ENCODE peak calls at places on chromosomes 16 and 17, in ten cellular contexts. Q is RPMI8226; H is NCI-H2107; F is naive thymus-derived CD8-positive, alpha-beta T cell; E is CD4-positive, CD25-positive, alpha-beta regulatory T cell; L is A549; T is activated naive CD8-positive, alpha-beta T cell treated with anti-CD3 and anti-CD28 coated beads, Interleukin-2, amount 50 U/mL, for 16 hours; O is fibroblast of lung; Y is activated CD4-positive, alpha-beta T cell treated with anti-CD3 and anti-CD28 coated beads for 24 hours; N is fibroblast of pulmonary artery. K is an unnamed sample.

GRCh38 chr17:80704894-80705293 is 160.3 kb downstream of the RPTOR start:
- DNase-seq in E (no peak), Q (no peak), T (no peak), O (no peak), L (no peak), N (no peak), F (no peak), H (no peak), Y (no peak), K (no peak)

GRCh38 chr17:57215317-57215716 is 41.0 kb upstream of the MSI2 start:
- DNase-seq in Y (no peak), F (no peak), E (no peak), T (no peak), L (no peak), N (peak; percentile 20), Q (no peak), H (no peak), O (peak; percentile 36), K (no peak)

GRCh38 chr17:37180371-37180770 is 195.4 kb upstream of the C17orf78 start:
- DNase-seq in O (peak; percentile 8), Q (no peak), N (no peak), H (no peak), E (no peak), Y (no peak), F (no peak), T (no peak), L (no peak), K (no peak)

GRCh38 chr16:73000020-73000906 is 47.7 kb downstream of the ZFHX3 start:
- DNase-seq in L (no peak), Q (no peak), O (peak; percentile 62), H (peak; percentile 22), E (no peak), T (no peak), Y (no peak), F (no peak), N (peak; percentile 39), K (no peak)

GRCh38 chr16:57620316-57621231 is 7.9 kb upstream of the ADGRG1 start:
- DNase-seq in N (no peak), E (no peak), T (no peak), H (no peak), Y (no peak), Q (no peak), F (peak; percentile 47), L (no peak), O (no peak), K (no peak)

GRCh38 chr17:1050246-1050995 is 53.5 kb downstream of the TIMM22 start:
- DNase-seq in Q (no peak), O (no peak), E (no peak), L (no peak), N (no peak), H (no peak), F (peak; percentile 61), T (no peak), Y (no peak), K (no peak)

GRCh38 chr17:46876353-46876887 is 25.0 kb downstream of the WNT9B start:
- DNase-seq in Y (no peak), F (peak; percentile 50), Q (peak; percentile 93), E (no peak), N (no peak), T (no peak), O (no peak), L (no peak), H (peak; percentile 48), K (peak; percentile 76)

GRCh38 chr17:77129568-77130301 is 11.0 kb upstream of the SEC14L1 start:
- DNase-seq in Q (no peak), E (no peak), H (no peak), N (no peak), T (no peak), L (no peak), Y (no peak), F (no peak), O (no peak), K (no peak)

GRCh38 chr17:63592797-63593196 is 7.9 kb upstream of the TACO1 start:
- DNase-seq in E (no peak), Q (no peak), H (no peak), N (no peak), F (no peak), Y (no peak), O (no peak), T (no peak), L (no peak), K (no peak)

GRCh38 chr17:12808723-12809122 is 19.4 kb downstream of the ARHGAP44 start:
- DNase-seq in T (no peak), H (no peak), F (no peak), L (no peak), Q (no peak), N (no peak), E (no peak), Y (no peak), O (no peak), K (no peak)

GRCh38 chr17:82237083-82237745 is 8.4 kb downstream of the SLC16A3 start:
- DNase-seq in T (no peak), N (no peak), O (no peak), E (no peak), H (no peak), F (peak; percentile 65), L (no peak), Y (no peak), Q (no peak), K (no peak)

GRCh38 chr16:87823146-87823929 is 46.0 kb downstream of the SLC7A5 start:
- DNase-seq in L (no peak), T (no peak), H (no peak), F (no peak), O (no peak), E (no peak), N (no peak), Y (no peak), Q (no peak), K (no peak)

GRCh38 chr17:49204521-49204920 is 5.9 kb downstream of the GNGT2 start:
- DNase-seq in H (no peak), T (no peak), E (no peak), Y (no peak), Q (no peak), N (no peak), F (no peak), L (no peak), O (no peak), K (no peak)

GRCh38 chr17:37220609-37220953 is 155.2 kb upstream of the C17orf78 start:
- DNase-seq in N (peak; percentile 49), T (no peak), Q (no peak), F (no peak), E (no peak), Y (no peak), H (peak; percentile 19), O (peak; percentile 46), L (no peak), K (peak; percentile 12)

GRCh38 chr17:31002047-31002446 is 31.2 kb downstream of the RNF135 start:
- DNase-seq in F (no peak), Q (no peak), O (no peak), L (no peak), Y (no peak), N (no peak), T (no peak), E (no peak), H (no peak), K (no peak)

GRCh38 chr16:28910046-28911031 is 14.7 kb downstream of the RABEP2 start:
- DNase-seq in N (no peak), T (no peak), Y (no peak), L (no peak), F (no peak), O (no peak), H (no peak), Q (peak; percentile 11), E (no peak), K (no peak)

GRCh38 chr17:39754958-39755549 is 17.3 kb downstream of the GRB7 start:
- DNase-seq in Y (no peak), T (no peak), N (no peak), Q (peak; percentile 51), L (no peak), O (no peak), H (peak; percentile 36), E (no peak), F (no peak), K (no peak)

GRCh38 chr16:64952177-64952576 is 169.7 kb downstream of the CDH11 start:
- DNase-seq in L (no peak), N (peak; percentile 80), T (no peak), Y (no peak), H (no peak), O (peak; percentile 94), F (no peak), Q (no peak), E (no peak), K (no peak)

GRCh38 chr16:89322381-89323119 is 105.0 kb downstream of the ZNF778 start:
- DNase-seq in Y (no peak), H (peak; percentile 69), F (no peak), E (no peak), T (no peak), N (peak; percentile 80), Q (no peak), O (peak; percentile 92), L (peak; percentile 70), K (no peak)

GRCh38 chr16:9103546-9103945 is 12.1 kb downstream of the HAPSTR1 start:
- DNase-seq in Y (no peak), Q (no peak), T (no peak), E (no peak), N (no peak), F (no peak), L (no peak), O (no peak), H (no peak), K (no peak)

GRCh38 chr17:17073006-17073626 is 30.9 kb downstream of the MPRIP start:
- DNase-seq in L (no peak), F (peak; percentile 27), E (no peak), T (no peak), N (no peak), H (no peak), Y (no peak), Q (no peak), O (no peak), K (no peak)

GRCh38 chr16:76577003-76577402 is 299.8 kb downstream of the CNTNAP4 start:
- DNase-seq in Y (no peak), Q (no peak), H (no peak), E (no peak), N (no peak), T (no peak), F (no peak), L (no peak), O (no peak), K (peak; percentile 11)

GRCh38 chr17:39194089-39194984 is 3.1 kb downstream of the CACNB1 start:
- DNase-seq in Q (no peak), F (no peak), O (peak; percentile 58), N (peak; percentile 70), Y (no peak), E (no peak), T (no peak), H (no peak), L (peak; percentile 84), K (no peak)

GRCh38 chr17:19740933-19741332 is 7.2 kb downstream of the ALDH3A1 start:
- DNase-seq in L (no peak), F (no peak), T (no peak), E (no peak), Y (no peak), O (no peak), H (no peak), N (no peak), Q (no peak), K (no peak)

GRCh38 chr17:79916506-79916905 is 77.3 kb upstream of the CBX4 start:
- DNase-seq in T (no peak), H (no peak), N (no peak), F (no peak), Q (no peak), O (no peak), L (no peak), E (no peak), Y (no peak), K (no peak)

GRCh38 chr17:82019905-82020873 is 2.5 kb downstream of the CENPX start:
- DNase-seq in L (peak; percentile 65), T (peak; percentile 25), E (peak; percentile 34), N (peak; percentile 45), O (peak; percentile 26), Q (peak; percentile 65), H (no peak), F (peak; percentile 80), Y (peak; percentile 73), K (peak; percentile 46)

GRCh38 chr16:88287219-88287618 is 95.5 kb upstream of the ZNF469 start:
- DNase-seq in F (no peak), O (peak; percentile 19), L (no peak), E (peak; percentile 11), Y (no peak), Q (peak; percentile 27), N (peak; percentile 60), T (no peak), H (no peak), K (peak; percentile 48)

K was measured in MM.1S.